ENCODE peak calls at places on chromosomes 3 and 15, in seven cellular contexts. V is MM.1S, A is WERI-Rb-1, C is mucosa of descending colon, Q is psoas muscle, O is skeletal muscle cell, B is IMR-90. J is an unnamed sample.

GRCh38 chr3:47367631-47368030 is 13.2 kb upstream of the PTPN23 start:
- DNase-seq in V (no peak), A (no peak), C (no peak), Q (no peak), O (no peak), B (no peak), J (no peak)

GRCh38 chr3:134295930-134296329 is 45.3 kb upstream of the RYK start:
- DNase-seq in V (no peak), A (no peak), C (no peak), Q (no peak), O (no peak), B (no peak), J (no peak)

GRCh38 chr3:55292360-55292759 is 194.7 kb downstream of the WNT5A start:
- DNase-seq in V (no peak), A (no peak), C (no peak), Q (no peak), O (no peak), B (no peak), J (no peak)

GRCh38 chr3:81041331-81041730 is 720.1 kb downstream of the GBE1 start:
- DNase-seq in V (no peak), A (no peak), C (no peak), Q (no peak), O (no peak), B (no peak), J (no peak)

GRCh38 chr15:65632780-65633384 is 11.1 kb downstream of the SLC24A1 start:
- DNase-seq in V (no peak), A (peak), C (no peak), Q (no peak), O (no peak), B (peak), J (no peak)

GRCh38 chr3:9192238-9192637 is 57.2 kb downstream of the SRGAP3 start:
- DNase-seq in V (no peak), A (no peak), C (no peak), Q (no peak), O (no peak), B (no peak), J (no peak)

GRCh38 chr3:125512135-125512920 is 7.7 kb downstream of the SNX4 start:
- DNase-seq in V (peak), A (no peak), C (no peak), Q (no peak), O (peak), B (peak), J (peak)

GRCh38 chr3:27043328-27043956 is 325.7 kb downstream of the NEK10 start:
- DNase-seq in V (no peak), A (no peak), C (no peak), Q (no peak), O (no peak), B (no peak), J (no peak)

GRCh38 chr3:82100378-82100777 is 338.9 kb upstream of the GBE1 start:
- DNase-seq in V (no peak), A (no peak), C (no peak), Q (no peak), O (no peak), B (peak), J (no peak)

GRCh38 chr15:53833134-53833624 is 73.7 kb upstream of the WDR72 start:
- DNase-seq in V (no peak), A (no peak), C (no peak), Q (no peak), O (no peak), B (peak), J (no peak)

GRCh38 chr3:56491566-56491965 is 23.3 kb upstream of the ERC2 start:
- DNase-seq in V (no peak), A (no peak), C (no peak), Q (no peak), O (no peak), B (no peak), J (no peak)

GRCh38 chr3:126714296-126714900 is 10.4 kb downstream of the CHCHD6 start:
- DNase-seq in V (no peak), A (no peak), C (no peak), Q (no peak), O (no peak), B (no peak), J (no peak)

GRCh38 chr15:67746450-67746849 is 78.9 kb upstream of the SKOR1 start:
- DNase-seq in V (no peak), A (no peak), C (no peak), Q (no peak), O (no peak), B (no peak), J (no peak)

GRCh38 chr3:195916291-195916690 is 7.9 kb upstream of the TNK2 start:
- DNase-seq in V (no peak), A (no peak), C (no peak), Q (no peak), O (no peak), B (no peak), J (no peak)

GRCh38 chr3:58353722-58354553 is 21.2 kb downstream of the PXK start:
- DNase-seq in V (no peak), A (no peak), C (no peak), Q (no peak), O (no peak), B (peak), J (no peak)

GRCh38 chr3:100957407-100958100 is 35.7 kb downstream of the ABI3BP start:
- DNase-seq in V (no peak), A (no peak), C (no peak), Q (no peak), O (peak), B (peak), J (no peak)

GRCh38 chr3:185561958-185562357 is 9.6 kb upstream of the LIPH start:
- DNase-seq in V (no peak), A (no peak), C (no peak), Q (no peak), O (no peak), B (no peak), J (no peak)

GRCh38 chr3:185558395-185558794 is 6.0 kb upstream of the LIPH start:
- DNase-seq in V (no peak), A (no peak), C (peak), Q (no peak), O (no peak), B (no peak), J (peak)

GRCh38 chr3:185560676-185561075 is 8.3 kb upstream of the LIPH start:
- DNase-seq in V (no peak), A (no peak), C (no peak), Q (no peak), O (no peak), B (no peak), J (no peak)

GRCh38 chr3:185559706-185560090 is 7.3 kb upstream of the LIPH start:
- DNase-seq in V (no peak), A (no peak), C (no peak), Q (no peak), O (no peak), B (no peak), J (no peak)

DNA sequence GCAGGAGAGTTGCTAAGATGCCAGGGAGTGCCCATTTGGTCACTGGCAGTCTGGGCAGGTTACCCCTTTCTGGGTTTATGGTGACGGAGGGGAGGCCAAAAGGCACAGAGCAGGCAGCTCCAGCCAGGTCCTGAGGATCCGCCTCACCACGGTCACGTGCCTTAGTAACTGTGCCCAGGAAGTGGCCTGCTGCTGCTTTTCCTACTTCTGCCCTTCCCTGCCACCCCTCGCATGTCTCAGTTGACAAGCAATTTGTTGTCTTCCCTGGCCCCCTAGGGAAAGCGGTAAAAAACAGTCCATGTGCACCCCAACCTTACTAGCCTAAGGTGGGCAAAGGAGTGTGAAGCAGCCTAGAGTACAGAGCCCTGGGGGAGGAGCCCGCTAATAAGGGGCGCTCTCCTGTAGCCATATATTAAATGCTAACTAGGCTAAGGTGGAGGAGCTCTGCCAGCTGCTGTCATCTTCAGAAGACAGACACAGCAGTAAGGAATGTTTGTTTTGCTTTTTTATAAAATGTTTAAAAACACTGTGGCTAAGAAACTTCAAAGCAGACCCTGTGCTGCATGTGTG is 9.1 kb upstream of the LIPH start:
- DNase-seq in V (no peak), A (no peak), C (peak), Q (peak), O (no peak), B (no peak), J (no peak)
- H3K4me3 ChIP-seq in V (no peak), A (no peak), C (no peak), Q (no peak), O (no peak), B (no peak), J (no peak)

GRCh38 chr3:32842987-32843386 is 25.2 kb downstream of the TRIM71 start:
- DNase-seq in V (no peak), A (peak), C (no peak), Q (no peak), O (no peak), B (no peak), J (no peak)

GRCh38 chr3:32843504-32844321 is 25.9 kb downstream of the TRIM71 start:
- DNase-seq in V (no peak), A (peak), C (no peak), Q (no peak), O (no peak), B (no peak), J (no peak)

GRCh38 chr3:32842531-32842931 is 24.7 kb downstream of the TRIM71 start:
- DNase-seq in V (peak), A (no peak), C (no peak), Q (no peak), O (no peak), B (no peak), J (no peak)

GRCh38 chr3:32844322-32844654 is 26.5 kb downstream of the TRIM71 start:
- DNase-seq in V (no peak), A (no peak), C (no peak), Q (no peak), O (no peak), B (no peak), J (no peak)

GRCh38 chr3:32844914-32845313 is 27.1 kb downstream of the TRIM71 start:
- DNase-seq in V (no peak), A (no peak), C (no peak), Q (no peak), O (no peak), B (no peak), J (no peak)
- H3K4me3 ChIP-seq in V (no peak), A (no peak), C (no peak), Q (no peak), O (no peak), B (no peak), J (no peak)

DNA sequence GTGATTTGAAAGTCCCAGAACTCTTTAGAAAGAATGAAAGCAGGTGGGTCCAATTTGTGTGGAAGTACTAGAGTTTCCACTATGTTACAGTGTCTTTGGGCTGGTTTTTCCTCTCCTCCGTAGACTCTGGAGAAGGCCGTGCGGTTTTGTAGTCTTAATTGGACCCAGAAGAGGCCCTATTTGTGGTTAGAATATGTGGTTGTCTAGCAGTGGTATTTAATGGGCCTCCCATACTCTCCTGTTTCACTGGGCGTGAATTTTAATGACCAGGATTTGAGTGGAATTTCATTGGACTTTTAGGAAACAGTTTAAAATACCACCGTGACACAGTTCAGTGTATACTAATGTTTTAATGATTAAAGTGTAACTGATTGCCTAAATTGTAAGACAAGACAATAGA is 182.3 kb downstream of the BBX start:
- DNase-seq in V (no peak), A (no peak), C (no peak), Q (no peak), O (no peak), B (no peak), J (no peak)
- H3K4me3 ChIP-seq in V (no peak), A (no peak), C (no peak), Q (no peak), O (no peak), B (no peak), J (no peak)

GRCh38 chr15:71822890-71823289 is 12.5 kb downstream of the NR2E3 start:
- DNase-seq in V (no peak), A (no peak), C (no peak), Q (no peak), O (no peak), B (no peak), J (no peak)

GRCh38 chr15:71826196-71826595 is 15.8 kb downstream of the NR2E3 start:
- DNase-seq in V (no peak), A (no peak), C (no peak), Q (no peak), O (no peak), B (no peak), J (no peak)

GRCh38 chr15:71820127-71820526 is 9.8 kb downstream of the NR2E3 start:
- DNase-seq in V (no peak), A (no peak), C (no peak), Q (no peak), O (no peak), B (no peak), J (no peak)

GRCh38 chr15:71821547-71822129 is 11.3 kb downstream of the NR2E3 start:
- DNase-seq in V (no peak), A (no peak), C (no peak), Q (no peak), O (no peak), B (no peak), J (no peak)

GRCh38 chr15:71823801-71824200 is 13.4 kb downstream of the NR2E3 start:
- DNase-seq in V (no peak), A (no peak), C (no peak), Q (no peak), O (no peak), B (no peak), J (no peak)
- H3K4me3 ChIP-seq in V (no peak), A (no peak), C (no peak), Q (no peak), O (no peak), B (no peak), J (no peak)

GRCh38 chr3:188122571-188123169 is 31.3 kb upstream of the LPP start:
- DNase-seq in V (peak), A (no peak), C (no peak), Q (no peak), O (no peak), B (peak), J (no peak)
- H3K4me3 ChIP-seq in V (no peak), A (no peak), C (no peak), Q (no peak), O (no peak), B (no peak), J (no peak)

GRCh38 chr15:39236375-39236774 is 344.5 kb upstream of the THBS1 start:
- DNase-seq in V (no peak), A (no peak), C (no peak), Q (no peak), O (no peak), B (no peak), J (no peak)

GRCh38 chr15:39235084-39235795 is 345.6 kb upstream of the THBS1 start:
- DNase-seq in V (no peak), A (no peak), C (no peak), Q (no peak), O (no peak), B (peak), J (no peak)

GRCh38 chr15:39239562-39239961 is 341.3 kb upstream of the THBS1 start:
- DNase-seq in V (no peak), A (no peak), C (no peak), Q (no peak), O (no peak), B (peak), J (no peak)

GRCh38 chr15:39242345-39242744 is 338.5 kb upstream of the THBS1 start:
- DNase-seq in V (no peak), A (no peak), C (no peak), Q (no peak), O (no peak), B (peak), J (no peak)

GRCh38 chr15:39238443-39238842 is 342.4 kb upstream of the THBS1 start:
- DNase-seq in V (no peak), A (no peak), C (no peak), Q (no peak), O (no peak), B (no peak), J (no peak)
- H3K4me3 ChIP-seq in V (no peak), A (no peak), C (no peak), Q (no peak), O (no peak), B (no peak), J (no peak)

DNA sequence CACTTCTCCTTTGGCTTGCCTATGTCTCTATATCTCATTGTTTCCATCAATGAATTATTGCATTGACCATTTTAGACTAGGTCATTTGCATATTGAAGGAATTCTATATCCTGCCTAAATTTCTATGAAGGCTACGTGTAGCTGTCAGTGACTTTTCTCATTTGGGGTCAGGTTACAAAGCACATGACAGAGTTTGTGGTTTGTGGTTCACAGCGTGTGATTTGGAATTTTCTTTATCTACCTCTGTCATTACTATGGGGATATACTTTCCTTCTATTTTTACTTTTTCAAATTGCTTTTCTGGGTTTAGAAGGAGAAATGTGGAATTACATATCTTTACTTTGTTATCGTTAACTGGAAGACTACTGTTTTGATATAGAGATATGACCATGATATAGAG is 317.3 kb upstream of the CFAP20DC start:
- DNase-seq in V (peak), A (no peak), C (no peak), Q (no peak), O (no peak), B (peak), J (no peak)
- H3K4me3 ChIP-seq in V (no peak), A (no peak), C (no peak), Q (no peak), O (no peak), B (no peak), J (no peak)

DNA sequence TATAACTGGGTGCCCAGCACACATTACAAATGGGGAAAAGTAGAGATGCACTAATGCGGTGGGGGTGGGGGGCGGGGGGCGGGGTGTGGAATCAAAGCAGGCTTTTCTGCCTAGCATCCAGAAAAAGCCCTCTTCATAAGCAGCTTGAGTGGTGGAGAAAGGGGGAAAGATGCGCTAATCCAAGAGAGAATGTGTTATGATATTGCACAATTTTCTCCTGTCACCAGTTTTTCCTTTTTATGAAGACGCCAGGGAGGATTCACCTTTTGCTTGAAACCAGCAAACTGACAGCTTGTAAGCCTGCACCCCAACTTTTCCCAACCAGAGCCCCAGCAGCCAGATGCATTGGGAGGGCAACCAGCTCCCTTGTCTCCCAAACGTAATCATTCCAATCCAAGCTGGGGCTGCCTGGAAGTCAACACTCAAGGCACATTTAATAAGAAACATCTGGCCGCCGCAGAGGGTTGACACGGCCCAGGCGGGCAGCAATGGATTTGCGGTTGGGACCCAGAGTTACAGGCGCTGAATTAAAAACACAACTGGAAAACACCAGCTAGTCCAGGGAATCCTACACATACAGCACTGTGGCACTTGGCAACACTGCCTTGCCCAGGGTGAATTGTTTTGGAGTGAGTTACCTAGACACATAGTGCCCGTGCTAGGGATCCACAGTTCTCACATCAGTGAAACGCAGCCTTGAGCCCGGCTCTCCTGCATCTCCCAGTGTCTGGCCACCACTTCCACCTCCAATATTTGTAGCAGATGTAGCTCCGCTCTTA is 218.5 kb upstream of the PRICKLE2 start:
- DNase-seq in V (no peak), A (no peak), C (no peak), Q (no peak), O (peak), B (peak), J (no peak)
- H3K4me3 ChIP-seq in V (no peak), A (no peak), C (no peak), Q (no peak), O (peak), B (peak), J (no peak)

GRCh38 chr3:160403028-160403545 is 3.6 kb downstream of the SMC4 start:
- DNase-seq in V (peak), A (no peak), C (no peak), Q (no peak), O (no peak), B (peak), J (no peak)
- H3K4me3 ChIP-seq in V (peak), A (peak), C (no peak), Q (no peak), O (peak), B (no peak), J (no peak)

J was measured in HCT116.